ENCODE peak calls at places on chromosome 10, in eight cellular contexts. L is body of pancreas, Y is lung, P is heart left ventricle, F is GM12864, X is psoas muscle, A is sigmoid colon, S is mammary epithelial cell. N is an unnamed sample.

GRCh38 chr10:78450239-78450638 is 416.6 kb downstream of the RPS24 start:
- DNase-seq in S (no peak), A (no peak), F (no peak), X (no peak), Y (no peak), L (no peak), P (no peak), N (no peak)

GRCh38 chr10:22252801-22253577 is 35.2 kb upstream of the EBLN1 start:
- DNase-seq in Y (peak), F (no peak), L (peak), X (peak), A (peak), S (no peak), P (peak), N (peak)

GRCh38 chr10:48659790-48660189 is 24.9 kb upstream of the WDFY4 start:
- DNase-seq in X (no peak), Y (no peak), F (no peak), A (no peak), P (no peak), S (no peak), L (no peak), N (no peak)

GRCh38 chr10:128124813-128125403 is 1.3 kb downstream of the MKI67 start:
- DNase-seq in L (no peak), F (no peak), P (no peak), A (no peak), S (peak), X (no peak), Y (no peak), N (no peak)

GRCh38 chr10:67506083-67506756 is 189.8 kb downstream of the CTNNA3 start:
- DNase-seq in X (no peak), S (no peak), A (no peak), Y (no peak), L (no peak), F (no peak), P (no peak), N (no peak)

GRCh38 chr10:86263907-86264306 is 102.7 kb downstream of the GRID1 start:
- DNase-seq in A (peak), S (no peak), Y (no peak), L (peak), X (no peak), P (no peak), F (no peak), N (no peak)

GRCh38 chr10:7817576-7817975 is 729 bp upstream of the TAF3 start:
- DNase-seq in S (no peak), P (no peak), L (no peak), A (no peak), X (no peak), F (no peak), Y (no peak), N (no peak)

GRCh38 chr10:43594944-43595589 is 11.2 kb upstream of the ZNF485 start:
- DNase-seq in X (no peak), P (no peak), F (peak), A (no peak), L (peak), Y (no peak), S (no peak), N (no peak)

GRCh38 chr10:15146366-15146765 is 22.1 kb downstream of the NMT2 start:
- DNase-seq in P (no peak), S (no peak), F (no peak), X (no peak), A (no peak), Y (no peak), L (no peak), N (no peak)

GRCh38 chr10:18476283-18476682 is 175.1 kb downstream of the NSUN6 start:
- DNase-seq in X (no peak), Y (no peak), F (no peak), S (no peak), A (no peak), L (no peak), P (no peak), N (no peak)

GRCh38 chr10:31340343-31340742 is 21.3 kb downstream of the ZEB1 start:
- DNase-seq in Y (no peak), L (no peak), A (no peak), S (no peak), P (no peak), F (no peak), X (no peak), N (no peak)

GRCh38 chr10:17227367-17228080 is 517 bp upstream of the VIM start:
- DNase-seq in S (no peak), L (no peak), F (no peak), P (no peak), Y (no peak), X (no peak), A (no peak), N (no peak)

GRCh38 chr10:69333205-69333604 is 54.9 kb downstream of the HK1 start:
- DNase-seq in Y (peak), L (peak), X (no peak), P (peak), S (peak), F (no peak), A (peak), N (no peak)

GRCh38 chr10:122213766-122214165 is 57.3 kb upstream of the BTBD16 start:
- DNase-seq in S (no peak), A (no peak), L (no peak), Y (no peak), X (no peak), P (no peak), F (no peak), N (no peak)

GRCh38 chr10:133229265-133230022 is 573 bp upstream of the UTF1 start:
- DNase-seq in X (no peak), P (no peak), A (no peak), S (no peak), L (no peak), Y (no peak), F (no peak), N (no peak)

GRCh38 chr10:6037975-6038624 is 24.1 kb downstream of the IL2RA start:
- DNase-seq in Y (peak), F (no peak), S (no peak), A (no peak), X (no peak), L (no peak), P (no peak), N (no peak)

DNA sequence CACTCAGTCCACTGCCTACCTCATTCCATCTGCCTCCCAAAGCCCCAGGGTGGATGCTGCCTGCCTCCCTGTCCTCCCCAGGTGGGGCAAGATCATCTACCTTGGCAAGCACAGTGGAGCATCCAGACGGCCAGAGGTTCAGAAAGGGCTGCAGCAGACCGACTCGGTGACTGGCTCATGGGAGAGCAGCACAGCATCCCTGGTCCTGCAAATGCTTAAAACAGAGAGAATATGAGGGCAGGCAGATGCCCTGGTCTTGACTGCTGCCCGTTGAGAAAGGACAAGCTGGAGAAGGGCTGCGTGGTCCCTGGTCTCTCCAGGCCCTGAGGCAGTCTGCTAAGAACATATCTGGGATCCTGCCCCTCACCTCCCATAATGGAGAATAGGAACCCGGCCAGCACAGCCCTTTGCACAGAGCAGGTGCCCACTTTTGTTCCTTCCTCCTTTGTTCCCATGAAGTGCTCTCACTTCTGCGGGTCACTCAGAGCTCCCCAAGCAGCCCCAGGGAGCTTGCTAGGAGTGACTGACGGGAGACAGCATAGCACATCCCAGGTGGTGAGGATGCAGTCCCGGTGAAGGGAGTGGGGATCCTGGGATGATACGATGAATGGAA is 1.4 kb downstream of the HPS1 start:
- DNase-seq in L (no peak), S (no peak), A (no peak), F (no peak), Y (no peak), P (no peak), X (no peak), N (no peak)
- H3K4me3 ChIP-seq in L (no peak), S (no peak), A (no peak), F (peak), Y (no peak), P (no peak), X (peak), N (no peak)

DNA sequence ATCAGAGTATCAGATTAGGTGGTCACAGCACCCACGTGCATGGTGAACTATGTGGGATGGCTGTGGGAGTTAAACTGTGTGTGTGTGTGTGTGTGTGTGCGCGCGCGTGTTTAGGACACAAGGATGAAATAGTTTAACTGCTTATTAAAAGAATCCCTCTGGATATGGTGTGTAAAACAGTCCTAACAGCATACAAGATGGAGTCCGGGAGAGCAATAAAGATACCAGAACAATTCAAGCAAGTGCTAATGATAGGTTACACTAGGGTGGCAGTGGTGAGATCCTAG is 202.2 kb downstream of the IPMK start:
- DNase-seq in L (no peak), Y (no peak), F (no peak), X (no peak), P (no peak), S (no peak), A (no peak), N (no peak)
- TF ChIP-seq CTCF in L (no peak), Y (no peak), F (no peak), X (no peak), P (no peak), S (no peak), A (no peak), N (no peak)

DNA sequence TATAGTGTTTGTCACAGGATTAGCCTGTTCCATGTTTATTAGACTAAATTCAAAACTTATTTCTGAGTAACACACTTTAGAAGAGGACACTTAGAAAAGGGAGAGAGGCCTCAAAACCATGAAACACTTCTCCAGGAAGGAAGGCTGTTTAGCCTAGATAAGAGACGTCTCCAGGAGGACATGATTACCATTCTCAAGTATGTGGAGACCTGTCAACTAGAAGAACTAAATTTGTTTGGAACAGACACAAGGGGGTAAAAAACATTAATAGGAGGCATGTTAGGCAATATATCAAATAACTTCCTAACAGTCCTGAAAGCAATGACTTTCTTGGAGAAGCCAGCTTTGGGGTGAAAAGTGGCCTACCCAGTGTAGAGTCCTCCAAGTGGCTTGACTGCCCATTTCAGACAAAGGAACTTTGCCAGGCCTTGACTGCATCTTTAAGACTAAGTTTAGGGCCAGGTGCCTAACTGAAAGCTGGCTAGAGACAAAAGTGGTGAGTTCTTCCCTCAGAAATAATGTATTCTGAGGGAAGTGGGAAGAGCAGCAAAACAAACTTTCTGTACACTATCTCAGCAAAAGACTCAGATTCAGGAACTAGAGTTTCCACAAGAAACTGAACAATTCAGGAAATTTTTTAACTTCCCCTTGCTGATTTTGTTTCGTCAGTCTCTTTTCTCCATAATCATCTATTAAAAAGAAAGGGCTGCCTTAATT is 11.8 kb downstream of the NCOA4 start:
- DNase-seq in X (no peak), F (no peak), P (no peak), S (no peak), A (no peak), L (no peak), Y (no peak), N (no peak)
- H3K4me3 ChIP-seq in X (peak), F (no peak), P (peak), S (no peak), A (no peak), L (no peak), Y (no peak), N (no peak)

DNA sequence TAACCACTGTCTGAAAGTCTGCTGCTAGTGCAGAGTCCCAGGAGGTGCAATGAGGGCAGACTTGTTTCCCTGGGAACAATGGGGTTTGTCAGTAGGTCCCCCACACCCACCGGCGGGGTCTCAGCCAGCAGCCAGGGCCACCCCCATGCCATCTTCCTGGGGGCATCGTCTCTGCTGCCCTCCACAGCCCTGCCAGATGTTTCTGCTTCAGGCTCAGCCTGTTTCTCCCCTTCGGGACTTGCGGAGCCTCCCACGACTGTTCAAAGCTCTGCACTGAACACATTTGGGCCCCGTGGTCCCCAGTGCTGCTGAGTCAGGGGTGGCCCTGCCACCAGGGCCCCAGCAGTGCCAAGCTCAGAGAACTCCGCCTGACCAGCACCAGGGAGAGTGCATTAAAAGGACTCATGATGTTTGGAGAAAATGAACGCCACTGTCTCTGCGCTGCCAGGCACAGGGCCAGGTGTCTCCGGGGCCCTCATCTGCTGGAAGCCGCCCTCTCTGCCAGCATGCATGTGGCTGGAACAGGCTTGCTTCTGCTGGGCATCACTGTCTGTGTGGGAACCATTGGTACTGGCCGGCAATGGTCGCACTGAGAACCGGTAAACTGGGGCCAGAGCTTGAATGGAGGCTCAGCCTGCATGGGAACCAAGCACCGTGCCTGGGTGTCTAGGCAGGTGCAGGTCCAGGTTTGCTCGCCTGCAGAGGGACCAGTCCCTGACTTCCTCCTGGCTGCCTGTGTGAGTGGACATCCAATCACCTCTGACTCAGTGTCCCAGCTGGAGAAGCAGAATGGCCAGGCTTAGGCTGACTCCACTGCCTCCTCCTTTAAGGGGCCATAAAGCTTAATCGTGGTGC is 345.1 kb downstream of the GLRX3 start:
- DNase-seq in X (no peak), P (no peak), A (peak), F (no peak), S (no peak), Y (no peak), L (no peak), N (no peak)
- TF ChIP-seq CTCF in X (no peak), P (no peak), A (no peak), F (no peak), S (no peak), Y (no peak), L (no peak), N (no peak)

N was measured in mucosa of descending colon.